ENCODE peak calls at places on chromosome 11, in seven cellular contexts. J, P, C, D, Q, I and Z are unnamed samples.

GRCh38 chr11:1298695-1299492 is 10.5 kb downstream of the TOLLIP start:
- DNase-seq in D (peak), I (peak), C (no peak), Q (no peak), J (peak), P (no peak), Z (no peak)

GRCh38 chr11:75272391-75272790 is 31.8 kb downstream of the TPBGL start:
- DNase-seq in J (no peak), C (no peak), D (no peak), Q (no peak), I (peak), P (no peak), Z (no peak)

GRCh38 chr11:119663279-119663678 is 65.7 kb downstream of the NECTIN1 start:
- DNase-seq in C (no peak), J (no peak), I (no peak), Q (no peak), P (no peak), D (no peak), Z (no peak)

GRCh38 chr11:73398721-73399120 is 22.5 kb downstream of the RELT start:
- DNase-seq in C (no peak), P (no peak), Q (no peak), I (no peak), D (no peak), J (no peak), Z (no peak)

GRCh38 chr11:117713676-117714075 is 83.3 kb downstream of the DSCAML1 start:
- DNase-seq in P (no peak), D (no peak), C (no peak), I (no peak), Q (no peak), J (no peak), Z (no peak)

GRCh38 chr11:17208257-17208999 is 642 bp upstream of the PIK3C2A start:
- DNase-seq in J (peak), P (peak), D (peak), C (peak), I (peak), Q (no peak), Z (peak)

GRCh38 chr11:45471002-45471665 is 185.0 kb upstream of the SYT13 start:
- DNase-seq in C (no peak), P (no peak), J (no peak), I (no peak), Q (no peak), D (no peak), Z (no peak)

GRCh38 chr11:102316505-102316904 is 779 bp upstream of the BIRC3 start:
- DNase-seq in P (no peak), D (no peak), J (no peak), Q (no peak), C (no peak), I (no peak), Z (no peak)

GRCh38 chr11:64742087-64742939 is 1.6 kb downstream of the RASGRP2 start:
- DNase-seq in D (peak), P (no peak), Q (no peak), I (no peak), C (no peak), J (no peak), Z (peak)

GRCh38 chr11:120303004-120303637 is 22.0 kb upstream of the TLCD5 start:
- DNase-seq in Q (peak), P (peak), C (peak), I (peak), D (peak), J (peak), Z (peak)

GRCh38 chr11:58905716-58906547 is 33.4 kb upstream of the GLYATL1 start:
- DNase-seq in I (peak), D (peak), Q (no peak), J (peak), C (no peak), P (peak), Z (no peak)

GRCh38 chr11:119115484-119116234 is 5.7 kb upstream of the HINFP start:
- DNase-seq in I (peak), Q (no peak), J (no peak), C (no peak), P (no peak), D (peak), Z (no peak)

GRCh38 chr11:13256216-13256615 is 21.4 kb upstream of the BMAL1 start:
- DNase-seq in C (no peak), D (no peak), J (no peak), Q (no peak), I (no peak), P (no peak), Z (no peak)

GRCh38 chr11:121451178-121451981 is 734 bp upstream of the SORL1 start:
- DNase-seq in C (no peak), Q (no peak), D (no peak), J (peak), P (no peak), I (peak), Z (no peak)

GRCh38 chr11:65184146-65184545 is 2.4 kb downstream of the CAPN1 start:
- DNase-seq in J (no peak), I (no peak), Q (no peak), P (no peak), C (no peak), D (peak), Z (no peak)

GRCh38 chr11:75925785-75926164 is 110.8 kb downstream of the UVRAG start:
- DNase-seq in Q (no peak), P (no peak), I (no peak), J (no peak), D (no peak), C (no peak), Z (no peak)

GRCh38 chr11:282630-283360 is 4.6 kb downstream of the NLRP6 start:
- DNase-seq in P (no peak), Q (peak), I (no peak), C (no peak), J (no peak), D (no peak), Z (no peak)

GRCh38 chr11:65107078-65107477 is 4.6 kb upstream of the TM7SF2 start:
- DNase-seq in Q (no peak), D (no peak), I (no peak), P (no peak), J (no peak), C (no peak), Z (no peak)

GRCh38 chr11:113248702-113249490 is 65.5 kb upstream of the TTC12 start:
- DNase-seq in I (no peak), C (no peak), P (no peak), D (no peak), Q (no peak), J (no peak), Z (no peak)

GRCh38 chr11:86617502-86617901 is 54.9 kb downstream of the ME3 start:
- DNase-seq in P (no peak), Q (no peak), J (no peak), I (no peak), C (no peak), D (no peak), Z (no peak)

GRCh38 chr11:10314199-10315072 is 9.6 kb downstream of the ADM start:
- DNase-seq in Q (no peak), D (peak), J (no peak), I (no peak), C (no peak), P (peak), Z (no peak)

GRCh38 chr11:35765211-35765610 is 102.6 kb downstream of the TRIM44 start:
- DNase-seq in Q (no peak), J (no peak), P (no peak), C (no peak), D (no peak), I (no peak), Z (no peak)

GRCh38 chr11:9137293-9138132 is 46.1 kb upstream of the SCUBE2 start:
- DNase-seq in I (peak), P (peak), D (peak), C (peak), Q (peak), J (peak), Z (peak)
- TF ChIP-seq POLR2AphosphoS5 in I (no peak), P (no peak), D (no peak), C (no peak), Q (no peak), J (peak), Z (no peak)

GRCh38 chr11:127493330-127493729 is 492.8 kb upstream of the KIRREL3 start:
- DNase-seq in D (peak), P (no peak), J (no peak), C (no peak), Q (no peak), I (no peak), Z (no peak)
- TF ChIP-seq POLR2AphosphoS5 in D (no peak), P (no peak), J (no peak), C (no peak), Q (no peak), I (no peak), Z (no peak)

GRCh38 chr11:19628018-19628417 is 84.6 kb upstream of the NAV2 start:
- DNase-seq in Q (no peak), J (peak), P (peak), D (no peak), C (no peak), I (peak), Z (no peak)
- TF ChIP-seq POLR2AphosphoS5 in Q (no peak), J (peak), P (peak), D (no peak), C (no peak), I (peak), Z (no peak)

GRCh38 chr11:67648796-67649613 is 1.5 kb downstream of the ACY3 start:
- DNase-seq in Q (peak), P (no peak), C (no peak), J (no peak), D (no peak), I (no peak), Z (no peak)
- TF ChIP-seq POLR2AphosphoS5 in Q (no peak), P (no peak), C (no peak), J (no peak), D (no peak), I (no peak), Z (no peak)

DNA sequence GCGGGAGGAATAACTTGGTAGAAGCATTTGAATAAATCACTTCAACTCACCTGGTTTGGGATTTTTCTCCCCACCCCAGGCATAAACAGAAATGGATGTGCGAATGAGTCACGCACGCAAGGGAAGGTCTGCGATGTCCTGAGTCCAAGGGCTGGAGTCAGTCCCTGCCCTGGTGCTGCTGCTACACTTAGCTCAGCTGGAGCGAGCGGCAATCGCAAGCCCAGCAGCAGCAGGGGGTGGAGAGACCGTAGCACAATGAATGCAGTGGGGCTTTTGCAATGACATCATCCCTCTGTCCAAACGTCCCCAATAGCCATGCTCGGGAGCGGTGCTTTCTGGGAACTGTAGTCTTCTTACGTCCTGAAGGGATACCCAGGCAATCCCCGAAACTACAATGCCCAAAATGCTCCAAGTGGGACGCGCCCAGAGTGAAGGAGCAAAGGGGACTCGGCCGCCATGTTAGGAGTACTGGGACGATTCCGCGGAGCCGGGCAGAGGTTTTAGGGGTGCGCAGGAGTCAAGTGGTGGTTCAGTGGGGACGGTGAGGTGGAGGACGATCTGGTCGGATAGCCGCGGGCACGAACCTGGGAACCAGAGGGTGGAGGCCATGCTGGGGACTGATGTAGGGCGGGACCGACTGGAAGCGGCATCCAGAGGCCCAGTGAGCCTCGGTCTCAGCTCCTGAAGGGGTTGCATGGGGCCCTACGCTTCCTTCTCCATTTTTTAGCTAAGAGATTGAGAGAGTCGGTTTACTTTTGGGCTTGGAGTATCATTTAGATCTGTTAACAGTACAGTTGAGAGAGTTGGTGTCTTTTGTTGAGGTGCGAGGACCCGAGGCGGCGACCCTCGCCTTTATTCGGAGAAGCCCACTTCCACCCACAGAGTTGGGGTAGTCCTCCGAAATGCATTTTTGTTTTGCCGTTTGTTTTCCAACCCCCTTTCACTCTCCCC is at the start of gene RAB30:
- DNase-seq in D (peak), Q (peak), I (peak), C (peak), P (peak), J (peak), Z (peak)
- TF ChIP-seq POLR2AphosphoS5 in D (peak), Q (peak), I (peak), C (peak), P (peak), J (peak), Z (peak)

DNA sequence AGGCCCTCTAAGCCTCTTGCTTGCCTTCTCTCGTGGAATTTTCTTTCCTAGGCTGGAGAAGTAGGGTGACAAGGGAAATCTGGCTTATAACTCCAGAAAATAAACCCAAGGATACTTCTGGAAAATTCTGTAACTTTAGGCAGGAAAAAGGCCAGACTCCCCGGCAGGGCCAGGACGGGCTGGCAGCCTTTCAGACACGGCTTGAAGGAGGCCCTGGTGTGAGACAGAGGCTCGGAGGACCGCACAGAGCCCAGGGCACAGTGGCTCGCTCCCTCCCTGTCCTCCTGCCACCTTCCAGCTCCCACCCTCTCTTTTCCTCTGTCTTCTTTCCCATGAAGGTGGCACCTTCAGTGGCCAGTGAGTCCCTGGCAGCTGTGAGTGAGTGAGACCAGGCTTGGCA is 19.1 kb downstream of the RPUSD4 start:
- DNase-seq in P (no peak), I (no peak), Q (no peak), D (no peak), J (no peak), C (no peak), Z (no peak)
- TF ChIP-seq POLR2AphosphoS5 in P (no peak), I (no peak), Q (no peak), D (no peak), J (no peak), C (no peak), Z (no peak)

GRCh38 chr11:91406009-91406408 is 818.6 kb upstream of the FAT3 start:
- DNase-seq in C (no peak), J (no peak), I (no peak), D (no peak), P (no peak), Q (no peak), Z (no peak)

GRCh38 chr11:91407842-91408241 is 816.8 kb upstream of the FAT3 start:
- DNase-seq in Q (no peak), J (no peak), D (no peak), C (no peak), I (no peak), P (no peak), Z (no peak)

DNA sequence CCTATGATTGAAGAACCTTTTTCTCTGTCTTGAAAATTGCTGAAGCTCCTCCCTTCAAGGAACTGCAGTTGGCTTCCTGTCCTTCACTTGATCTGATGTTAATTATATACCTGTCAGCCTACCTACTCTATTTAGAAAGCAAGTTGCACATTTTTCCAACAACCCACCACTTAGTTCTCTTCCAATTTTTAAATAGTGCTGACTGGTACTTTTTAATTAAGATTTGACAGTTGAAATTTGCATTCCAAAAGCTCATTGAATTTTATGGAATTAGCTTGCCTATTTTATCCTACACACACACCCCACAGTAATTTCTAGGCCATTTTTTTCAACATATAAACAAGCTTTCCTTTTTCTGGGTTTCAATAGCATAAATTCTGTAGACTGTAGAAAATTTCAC is 820.3 kb upstream of the FAT3 start:
- DNase-seq in J (no peak), Q (no peak), C (no peak), P (no peak), I (no peak), D (no peak), Z (no peak)
- TF ChIP-seq POLR2AphosphoS5 in J (no peak), Q (no peak), C (no peak), P (no peak), I (no peak), D (no peak), Z (no peak)

GRCh38 chr11:104484784-104485554 is 321.0 kb upstream of the PDGFD start:
- DNase-seq in I (no peak), Q (no peak), C (no peak), D (no peak), P (no peak), J (no peak), Z (no peak)
- TF ChIP-seq POLR2AphosphoS5 in I (no peak), Q (no peak), C (no peak), D (no peak), P (no peak), J (no peak), Z (no peak)